ENCODE peak calls at places on chromosomes 7 and 10, in five cellular contexts. H is IMR-90, I is K562, J is SK-N-SH, G is GM12878. N is an unnamed sample.

GRCh38 chr7:122881324-122881723 is 4.9 kb downstream of the CADPS2 start:
- DNase-seq in I (no peak), J (no peak), G (no peak), H (no peak), N (no peak)

GRCh38 chr10:103980246-103980906 is 13.4 kb downstream of the SLK start:
- DNase-seq in I (no peak), H (peak), J (no peak), G (no peak), N (no peak)

GRCh38 chr7:39952378-39952777 is 2.3 kb downstream of the CDK13 start:
- DNase-seq in J (no peak), G (no peak), I (no peak), H (peak), N (no peak)

GRCh38 chr10:59109826-59110225 is 66.6 kb upstream of the PHYHIPL start:
- DNase-seq in J (no peak), G (no peak), H (no peak), I (no peak), N (no peak)

GRCh38 chr10:106661767-106662140 is 502.8 kb downstream of the SORCS1 start:
- DNase-seq in I (no peak), H (no peak), J (no peak), G (no peak), N (no peak)

GRCh38 chr7:1706721-1707613 is 36.9 kb downstream of the ELFN1 start:
- DNase-seq in G (no peak), J (peak), H (no peak), I (no peak), N (no peak)

GRCh38 chr10:122207596-122207995 is 63.5 kb upstream of the BTBD16 start:
- DNase-seq in H (peak), I (no peak), G (no peak), J (no peak), N (no peak)

GRCh38 chr10:49280001-49280408 is 19.0 kb upstream of the C10orf71 start:
- DNase-seq in J (no peak), I (no peak), G (no peak), H (peak), N (no peak)

GRCh38 chr7:2281556-2281955 is 32.7 kb downstream of the SNX8 start:
- DNase-seq in H (peak), J (peak), G (no peak), I (peak), N (no peak)

GRCh38 chr7:21507627-21508343 is 35.1 kb upstream of the DNAH11 start:
- DNase-seq in G (no peak), I (peak), J (peak), H (peak), N (peak)

GRCh38 chr10:93309062-93309461 is 173.1 kb downstream of the MYOF start:
- DNase-seq in G (no peak), J (peak), H (peak), I (no peak), N (peak)

GRCh38 chr10:102504179-102504975 is 605 bp downstream of the SUFU start:
- DNase-seq in G (no peak), J (peak), I (peak), H (peak), N (no peak)

GRCh38 chr7:148031019-148031418 is 559.5 kb upstream of the C7orf33 start:
- DNase-seq in G (no peak), I (no peak), H (no peak), J (no peak), N (no peak)

GRCh38 chr7:133235212-133235883 is 17.5 kb upstream of the EXOC4 start:
- DNase-seq in G (no peak), J (no peak), H (peak), I (no peak), N (no peak)

GRCh38 chr7:157890921-157891401 is 554.2 kb downstream of the DNAJB6 start:
- DNase-seq in I (no peak), J (no peak), G (no peak), H (no peak), N (no peak)

GRCh38 chr10:8023851-8024250 is 30.6 kb upstream of the GATA3 start:
- DNase-seq in G (no peak), H (no peak), J (no peak), I (no peak), N (no peak)

GRCh38 chr7:77734590-77735421 is 38.5 kb downstream of the RSBN1L start:
- DNase-seq in I (no peak), J (no peak), H (no peak), G (no peak), N (no peak)

GRCh38 chr7:142539901-142540300 is 209.4 kb upstream of the PRSS1 start:
- DNase-seq in H (peak), G (no peak), J (no peak), I (no peak), N (no peak)

GRCh38 chr10:103991393-103992128 is 24.6 kb downstream of the SLK start:
- DNase-seq in J (no peak), G (no peak), H (no peak), I (no peak), N (no peak)

GRCh38 chr10:4512557-4513286 is 313.3 kb upstream of the AKR1E2 start:
- DNase-seq in G (no peak), I (no peak), H (peak), J (peak), N (peak)

GRCh38 chr10:47147186-47147585 is 152.8 kb upstream of the GDF10 start:
- DNase-seq in H (no peak), G (no peak), J (no peak), I (no peak), N (no peak)

DNA sequence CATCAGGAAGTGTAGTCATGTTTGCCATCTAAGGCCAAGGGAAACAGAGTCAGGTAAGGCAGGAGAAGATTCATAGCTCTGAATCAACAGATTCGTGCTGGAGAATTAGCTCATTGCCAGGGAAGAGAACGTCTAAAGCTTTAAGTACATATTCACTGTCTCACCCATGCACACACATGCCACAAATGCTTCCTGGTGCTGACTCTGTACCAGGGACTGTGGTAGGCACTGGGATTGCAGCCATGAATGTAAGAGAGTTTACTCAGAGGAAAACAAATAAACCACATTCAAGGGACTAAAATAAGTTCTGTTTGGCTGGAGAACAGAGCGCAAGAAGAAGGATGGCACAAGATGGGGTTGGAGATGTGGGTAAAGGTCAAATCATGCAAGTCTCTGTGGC is 89.8 kb upstream of the HPS1 start:
- DNase-seq in G (no peak), J (no peak), I (no peak), H (peak), N (peak)
- TF ChIP-seq RCOR1 in G (no peak), J (no peak), I (no peak), H (no peak), N (no peak)

GRCh38 chr10:29181936-29182335 is 106.9 kb upstream of the LYZL1 start:
- DNase-seq in H (peak), I (no peak), J (no peak), G (no peak), N (no peak)
- TF ChIP-seq RCOR1 in H (no peak), I (no peak), J (no peak), G (no peak), N (no peak)

GRCh38 chr7:27247452-27248426 is 5.1 kb downstream of the EVX1 start:
- DNase-seq in J (peak), H (no peak), G (no peak), I (no peak), N (no peak)
- TF ChIP-seq RCOR1 in J (no peak), H (no peak), G (no peak), I (no peak), N (no peak)

DNA sequence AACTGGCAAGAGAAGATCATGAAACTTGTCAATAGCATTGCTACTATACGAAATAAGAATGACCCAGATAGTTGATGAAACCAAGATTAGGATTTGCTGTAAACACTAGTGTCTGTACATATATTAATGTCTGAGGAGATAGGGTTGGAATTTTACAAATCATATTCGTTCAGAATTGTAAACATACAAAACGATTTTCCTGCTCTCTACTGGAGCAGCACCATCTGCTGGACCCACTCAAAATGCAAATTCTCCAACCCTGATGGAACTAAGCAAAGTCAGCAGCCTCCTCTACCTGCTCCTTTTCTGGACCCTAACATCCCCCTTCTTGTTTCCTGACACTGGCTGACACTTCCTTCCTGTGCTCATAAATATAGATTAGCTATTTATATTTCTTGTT is 29.4 kb upstream of the SGMS1 start:
- DNase-seq in J (peak), H (peak), G (no peak), I (no peak), N (no peak)
- TF ChIP-seq RCOR1 in J (no peak), H (no peak), G (no peak), I (peak), N (no peak)

GRCh38 chr7:98289333-98289875 is 7.9 kb downstream of the BRI3 start:
- DNase-seq in H (no peak), I (peak), J (peak), G (no peak), N (no peak)
- TF ChIP-seq RCOR1 in H (no peak), I (no peak), J (no peak), G (no peak), N (no peak)

GRCh38 chr10:69742928-69743602 is 58.6 kb upstream of the COL13A1 start:
- DNase-seq in J (peak), G (no peak), I (peak), H (peak), N (no peak)
- TF ChIP-seq RCOR1 in J (no peak), G (no peak), I (no peak), H (no peak), N (no peak)

GRCh38 chr10:130179640-130180039 is 43.4 kb downstream of the GLRX3 start:
- DNase-seq in H (peak), J (peak), G (no peak), I (peak), N (peak)
- TF ChIP-seq RCOR1 in H (no peak), J (no peak), G (no peak), I (no peak), N (no peak)

N was measured in A549.